ENCODE peak calls at places on chromosomes 12 and 14, in seven cellular contexts. V is iPS DF 19.7; I is mucosa of gallbladder; R is posterior cingulate gyrus; W is activated CD4-positive, alpha-beta T cell treated with anti-CD3 and anti-CD28 coated beads, Interleukin-2, amount 50 U/mL, for 4 hours; H is left ventricle myocardium inferior; E is tibial artery. D is an unnamed sample.

GRCh38 chr12:91094036-91094660 is 17.1 kb downstream of the LUM start:
- DNase-seq in R (no peak), I (no peak), V (no peak), H (no peak), E (no peak), W (no peak), D (no peak)

GRCh38 chr14:72962829-72963312 is 36.6 kb downstream of the DCAF4 start:
- DNase-seq in I (no peak), H (no peak), R (no peak), W (no peak), V (peak; percentile 78), E (no peak), D (peak; percentile 92)

GRCh38 chr12:53225635-53226424 is 6.2 kb downstream of the RARG start:
- DNase-seq in W (no peak), I (no peak), H (no peak), E (no peak), V (no peak), R (peak; percentile 80), D (no peak)

GRCh38 chr14:49769581-49770211 is 1.7 kb downstream of the KLHDC2 start:
- DNase-seq in I (no peak), E (no peak), R (peak; percentile 59), V (no peak), W (no peak), H (no peak), D (no peak)

GRCh38 chr14:85308531-85309300 is 221.2 kb upstream of the FLRT2 start:
- DNase-seq in H (no peak), E (no peak), W (no peak), V (no peak), R (peak; percentile 22), I (no peak), D (no peak)

GRCh38 chr14:71362282-71362681 is 455.0 kb downstream of the PCNX1 start:
- DNase-seq in E (no peak), H (no peak), V (no peak), I (no peak), W (no peak), R (no peak), D (no peak)

GRCh38 chr14:22780105-22780679 is 13.7 kb downstream of the OXA1L start:
- DNase-seq in R (no peak), H (no peak), W (no peak), I (no peak), E (no peak), V (no peak), D (no peak)

GRCh38 chr14:22781606-22782000 is 15.1 kb downstream of the OXA1L start:
- DNase-seq in V (no peak), E (no peak), R (no peak), W (no peak), I (no peak), H (no peak), D (no peak)

GRCh38 chr14:68651652-68652432 is 141.0 kb downstream of the ZFP36L1 start:
- DNase-seq in E (no peak), V (no peak), W (no peak), R (no peak), I (no peak), H (no peak), D (no peak)

GRCh38 chr14:21268612-21269251 is 510 bp downstream of the HNRNPC start:
- DNase-seq in R (no peak), W (no peak), I (peak; percentile 45), V (no peak), H (no peak), E (peak; percentile 45), D (peak; percentile 24)

GRCh38 chr12:46450279-46450748 is 77.7 kb upstream of the SLC38A2 start:
- DNase-seq in I (peak; percentile 67), R (no peak), E (peak; percentile 79), H (peak; percentile 77), V (no peak), W (no peak), D (no peak)

GRCh38 chr12:4587108-4587507 is 25.1 kb downstream of the DYRK4 start:
- DNase-seq in I (no peak), H (no peak), V (no peak), E (no peak), R (no peak), W (no peak), D (no peak)

GRCh38 chr12:54526800-54527630 is 22.4 kb upstream of the PDE1B start:
- DNase-seq in I (no peak), W (peak; percentile 23), R (peak; percentile 94), H (peak; percentile 21), V (peak; percentile 80), E (no peak), D (peak; percentile 53)

GRCh38 chr14:68626386-68626785 is 166.5 kb downstream of the ZFP36L1 start:
- DNase-seq in I (peak; percentile 7), H (peak; percentile 59), E (peak; percentile 75), R (no peak), W (no peak), V (no peak), D (no peak)

GRCh38 chr12:131642101-131642540 is 68.8 kb upstream of the SFSWAP start:
- DNase-seq in I (no peak), E (no peak), H (no peak), V (no peak), W (no peak), R (peak; percentile 80), D (peak; percentile 24)

GRCh38 chr14:74882103-74882920 is 596 bp downstream of the DLST start:
- DNase-seq in R (peak; percentile 91), W (peak; percentile 36), H (peak; percentile 34), I (peak; percentile 16), E (peak; percentile 54), V (no peak), D (no peak)

GRCh38 chr12:82756303-82756702 is 69.6 kb downstream of the TMTC2 start:
- DNase-seq in W (no peak), E (no peak), V (peak; percentile 33), H (no peak), I (no peak), R (no peak), D (no peak)

GRCh38 chr12:9867531-9867930 is 1.6 kb downstream of the CLEC2B start:
- DNase-seq in H (no peak), I (no peak), R (no peak), E (no peak), V (no peak), W (no peak), D (no peak)

GRCh38 chr12:100234166-100234565 is 32.7 kb downstream of the DEPDC4 start:
- DNase-seq in E (no peak), H (no peak), I (no peak), W (no peak), R (no peak), V (no peak), D (no peak)

GRCh38 chr12:70971395-70971794 is 50.9 kb upstream of the PTPRR start:
- DNase-seq in R (no peak), H (no peak), I (no peak), V (no peak), W (no peak), E (no peak), D (no peak)

GRCh38 chr12:67650127-67650495 is 1.6 kb downstream of the DYRK2 start:
- DNase-seq in R (peak; percentile 79), H (peak; percentile 55), W (no peak), E (peak; percentile 34), V (no peak), I (peak; percentile 43), D (no peak)

GRCh38 chr14:67580336-67581230 is 19.5 kb downstream of the PIGH start:
- DNase-seq in H (no peak), R (peak; percentile 82), I (peak; percentile 63), W (no peak), E (no peak), V (no peak), D (no peak)

GRCh38 chr12:131851741-131852550 is 23.8 kb downstream of the MMP17 start:
- DNase-seq in H (no peak), I (no peak), V (no peak), R (no peak), W (no peak), E (no peak), D (no peak)

GRCh38 chr12:94239332-94239731 is 91.0 kb downstream of the PLXNC1 start:
- DNase-seq in H (no peak), I (no peak), R (no peak), V (no peak), E (no peak), W (no peak), D (no peak)

GRCh38 chr12:125610971-125611370 is 545.7 kb downstream of the AACS start:
- DNase-seq in E (no peak), I (no peak), R (no peak), V (no peak), H (no peak), W (no peak), D (no peak)

GRCh38 chr14:62689741-62690140 is 355.5 kb downstream of the KCNH5 start:
- DNase-seq in W (no peak), V (no peak), E (no peak), I (no peak), H (no peak), R (no peak), D (no peak)

GRCh38 chr14:102875652-102876051 is 46.8 kb upstream of the AMN start:
- DNase-seq in I (no peak), R (no peak), W (no peak), H (no peak), E (no peak), V (no peak), D (no peak)

GRCh38 chr12:5458229-5459050 is 26.5 kb downstream of the NTF3 start:
- DNase-seq in W (no peak), V (no peak), H (no peak), I (no peak), R (no peak), E (no peak), D (no peak)

GRCh38 chr14:24378981-24379906 is 11.3 kb downstream of the NFATC4 start:
- DNase-seq in I (no peak), R (peak; percentile 63), E (no peak), V (no peak), H (no peak), W (no peak), D (no peak)

GRCh38 chr14:61267336-61267735 is 13.8 kb downstream of the TMEM30B start:
- DNase-seq in V (no peak), W (no peak), R (no peak), I (no peak), E (no peak), H (no peak), D (no peak)

GRCh38 chr14:81302613-81303012 is 81.9 kb upstream of the GTF2A1 start:
- DNase-seq in I (no peak), W (no peak), V (no peak), R (no peak), E (no peak), H (no peak), D (peak; percentile 66)